ENCODE peak calls at places on chromosome 12, in seven cellular contexts. One of them, this sample, is unnamed.

GRCh38 chr12:125110641-125111360 is 45.6 kb downstream of the AACS start:
- DNase-seq in kidney: no peak
- DNase-seq in fibroblast of lung: peak
- DNase-seq in MM.1S: no peak
- DNase-seq in ovary: no peak
- DNase-seq in breast epithelium: no peak
- DNase-seq in endodermal cell: no peak
- DNase-seq in this sample: no peak

GRCh38 chr12:44287545-44287944 is 451.7 kb downstream of the TMEM117 start:
- DNase-seq in kidney: no peak
- DNase-seq in fibroblast of lung: peak
- DNase-seq in MM.1S: no peak
- DNase-seq in ovary: no peak
- DNase-seq in breast epithelium: no peak
- DNase-seq in endodermal cell: no peak
- DNase-seq in this sample: no peak

GRCh38 chr12:103241184-103241583 is 254.6 kb downstream of the C12orf42 start:
- DNase-seq in kidney: no peak
- DNase-seq in fibroblast of lung: no peak
- DNase-seq in MM.1S: no peak
- DNase-seq in ovary: no peak
- DNase-seq in breast epithelium: no peak
- DNase-seq in endodermal cell: no peak
- DNase-seq in this sample: no peak

GRCh38 chr12:41681898-41682297 is 462.8 kb downstream of the GXYLT1 start:
- DNase-seq in kidney: no peak
- DNase-seq in fibroblast of lung: no peak
- DNase-seq in MM.1S: no peak
- DNase-seq in ovary: no peak
- DNase-seq in breast epithelium: no peak
- DNase-seq in endodermal cell: peak
- DNase-seq in this sample: no peak

GRCh38 chr12:20390846-20391245 is 22.5 kb downstream of the PDE3A start:
- DNase-seq in kidney: no peak
- DNase-seq in fibroblast of lung: no peak
- DNase-seq in MM.1S: no peak
- DNase-seq in ovary: no peak
- DNase-seq in breast epithelium: no peak
- DNase-seq in endodermal cell: no peak
- DNase-seq in this sample: no peak

GRCh38 chr12:89825591-89826449 is 117.2 kb upstream of the ATP2B1 start:
- DNase-seq in kidney: no peak
- DNase-seq in fibroblast of lung: peak
- DNase-seq in MM.1S: no peak
- DNase-seq in ovary: no peak
- DNase-seq in breast epithelium: no peak
- DNase-seq in endodermal cell: no peak
- DNase-seq in this sample: no peak

GRCh38 chr12:89252284-89252683 is 100.0 kb downstream of the DUSP6 start:
- DNase-seq in kidney: no peak
- DNase-seq in fibroblast of lung: peak
- DNase-seq in MM.1S: no peak
- DNase-seq in ovary: no peak
- DNase-seq in breast epithelium: no peak
- DNase-seq in endodermal cell: no peak
- DNase-seq in this sample: no peak

GRCh38 chr12:79296128-79296527 is 394.6 kb downstream of the PAWR start:
- DNase-seq in kidney: no peak
- DNase-seq in fibroblast of lung: no peak
- DNase-seq in MM.1S: no peak
- DNase-seq in ovary: no peak
- DNase-seq in breast epithelium: no peak
- DNase-seq in endodermal cell: no peak
- DNase-seq in this sample: no peak

GRCh38 chr12:96313606-96314005 is 86.6 kb downstream of the CDK17 start:
- DNase-seq in kidney: no peak
- DNase-seq in fibroblast of lung: no peak
- DNase-seq in MM.1S: peak
- DNase-seq in ovary: no peak
- DNase-seq in breast epithelium: no peak
- DNase-seq in endodermal cell: no peak
- DNase-seq in this sample: no peak

GRCh38 chr12:15735837-15736615 is 53.2 kb downstream of the EPS8 start:
- DNase-seq in kidney: no peak
- DNase-seq in fibroblast of lung: no peak
- DNase-seq in MM.1S: no peak
- DNase-seq in ovary: no peak
- DNase-seq in breast epithelium: no peak
- DNase-seq in endodermal cell: no peak
- DNase-seq in this sample: no peak

GRCh38 chr12:12240671-12241345 is 26.0 kb downstream of the LRP6 start:
- DNase-seq in kidney: no peak
- DNase-seq in fibroblast of lung: peak
- DNase-seq in MM.1S: no peak
- DNase-seq in ovary: no peak
- DNase-seq in breast epithelium: no peak
- DNase-seq in endodermal cell: no peak
- DNase-seq in this sample: no peak

GRCh38 chr12:119659289-119659897 is 8.5 kb upstream of the PRKAB1 start:
- DNase-seq in kidney: no peak
- DNase-seq in fibroblast of lung: peak
- DNase-seq in MM.1S: peak
- DNase-seq in ovary: no peak
- DNase-seq in breast epithelium: no peak
- DNase-seq in endodermal cell: peak
- DNase-seq in this sample: peak

GRCh38 chr12:132219323-132219722 is 75.1 kb downstream of the NOC4L start:
- DNase-seq in kidney: peak
- DNase-seq in fibroblast of lung: no peak
- DNase-seq in MM.1S: no peak
- DNase-seq in ovary: no peak
- DNase-seq in breast epithelium: no peak
- DNase-seq in endodermal cell: no peak
- DNase-seq in this sample: no peak
- TF ChIP-seq CTCF in kidney: no peak
- TF ChIP-seq CTCF in fibroblast of lung: no peak
- TF ChIP-seq CTCF in MM.1S: no peak
- TF ChIP-seq CTCF in ovary: no peak
- TF ChIP-seq CTCF in breast epithelium: no peak
- TF ChIP-seq CTCF in endodermal cell: no peak
- TF ChIP-seq CTCF in this sample: no peak

GRCh38 chr12:71685961-71686657 is at the start of gene TMEM19:
- DNase-seq in kidney: peak
- DNase-seq in fibroblast of lung: peak
- DNase-seq in MM.1S: peak
- DNase-seq in ovary: peak
- DNase-seq in breast epithelium: peak
- DNase-seq in endodermal cell: peak
- DNase-seq in this sample: peak
- TF ChIP-seq CTCF in kidney: peak
- TF ChIP-seq CTCF in fibroblast of lung: peak
- TF ChIP-seq CTCF in MM.1S: peak
- TF ChIP-seq CTCF in ovary: peak
- TF ChIP-seq CTCF in breast epithelium: peak
- TF ChIP-seq CTCF in endodermal cell: peak
- TF ChIP-seq CTCF in this sample: peak

GRCh38 chr12:19127270-19127669 is 2.3 kb upstream of the PLEKHA5 start:
- DNase-seq in kidney: no peak
- DNase-seq in fibroblast of lung: no peak
- DNase-seq in MM.1S: no peak
- DNase-seq in ovary: no peak
- DNase-seq in breast epithelium: no peak
- DNase-seq in endodermal cell: no peak
- DNase-seq in this sample: no peak

GRCh38 chr12:19129121-19129485 is 430 bp upstream of the PLEKHA5 start:
- DNase-seq in kidney: no peak
- DNase-seq in fibroblast of lung: no peak
- DNase-seq in MM.1S: no peak
- DNase-seq in ovary: no peak
- DNase-seq in breast epithelium: no peak
- DNase-seq in endodermal cell: no peak
- DNase-seq in this sample: no peak

GRCh38 chr12:19131020-19131431 is 1.5 kb downstream of the PLEKHA5 start:
- DNase-seq in kidney: no peak
- DNase-seq in fibroblast of lung: peak
- DNase-seq in MM.1S: no peak
- DNase-seq in ovary: peak
- DNase-seq in breast epithelium: no peak
- DNase-seq in endodermal cell: no peak
- DNase-seq in this sample: no peak

GRCh38 chr12:19130224-19131019 is 889 bp downstream of the PLEKHA5 start:
- DNase-seq in kidney: peak
- DNase-seq in fibroblast of lung: no peak
- DNase-seq in MM.1S: no peak
- DNase-seq in ovary: peak
- DNase-seq in breast epithelium: peak
- DNase-seq in endodermal cell: peak
- DNase-seq in this sample: peak

DNA sequence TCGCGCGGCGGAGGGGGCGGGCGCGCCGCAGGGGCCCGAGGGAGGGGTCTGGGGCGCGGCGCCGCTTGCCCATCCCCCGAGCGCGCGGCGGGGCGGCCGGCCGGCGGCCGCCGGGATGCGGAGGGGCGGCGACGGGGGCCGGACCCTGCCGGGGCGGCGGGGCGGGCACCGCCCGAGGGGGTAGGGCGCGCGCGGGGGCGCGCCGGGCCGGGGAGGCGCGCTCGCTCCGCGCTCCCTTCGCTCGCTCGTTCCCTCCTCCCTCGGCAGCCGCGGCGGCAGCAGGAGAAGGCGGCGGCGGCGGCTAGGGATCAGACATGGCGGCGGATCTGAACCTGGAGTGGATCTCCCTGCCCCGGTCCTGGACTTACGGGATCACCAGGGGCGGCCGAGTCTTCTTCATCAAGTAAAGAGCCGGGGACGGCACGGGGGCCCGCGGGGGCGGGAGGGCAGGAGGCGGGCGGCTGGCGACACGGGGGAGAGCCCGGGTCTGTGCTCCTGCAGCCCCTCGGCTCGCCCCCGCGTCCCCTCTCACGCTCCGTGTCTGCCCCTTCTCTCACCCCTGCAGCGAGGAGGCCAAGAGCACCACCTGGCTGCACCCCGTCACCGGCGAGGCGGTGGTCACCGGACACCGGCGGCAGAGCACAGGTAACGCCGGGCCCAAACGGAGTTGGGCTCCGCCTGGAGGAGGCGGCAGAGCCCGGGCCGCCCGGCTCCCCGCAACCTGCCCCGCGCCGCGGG is at the start of gene PLEKHA5:
- DNase-seq in kidney: peak
- DNase-seq in fibroblast of lung: peak
- DNase-seq in MM.1S: peak
- DNase-seq in ovary: peak
- DNase-seq in breast epithelium: peak
- DNase-seq in endodermal cell: peak
- DNase-seq in this sample: peak
- TF ChIP-seq CTCF in kidney: no peak
- TF ChIP-seq CTCF in fibroblast of lung: no peak
- TF ChIP-seq CTCF in MM.1S: peak
- TF ChIP-seq CTCF in ovary: no peak
- TF ChIP-seq CTCF in breast epithelium: no peak
- TF ChIP-seq CTCF in endodermal cell: peak
- TF ChIP-seq CTCF in this sample: no peak

DNA sequence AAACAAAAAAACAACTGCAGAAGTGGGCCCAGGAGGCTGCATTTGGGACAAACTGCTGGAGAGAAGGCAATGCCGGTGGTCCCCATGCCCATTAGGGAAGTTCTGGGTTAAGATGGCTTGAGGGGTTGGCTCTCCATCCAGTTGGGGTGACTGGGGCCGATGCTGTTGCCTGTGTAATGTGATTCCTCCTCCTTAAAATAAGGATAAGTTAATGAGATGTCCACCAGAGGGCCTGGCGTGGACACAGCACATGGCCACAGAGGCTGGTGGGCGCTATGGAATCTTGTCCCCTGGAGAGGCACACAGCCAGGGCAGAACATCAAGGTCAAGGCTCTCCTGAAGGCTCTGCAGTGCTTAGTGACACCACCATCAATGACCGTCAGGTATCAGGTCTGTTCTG is 1.0 kb upstream of the TESC start:
- DNase-seq in kidney: peak
- DNase-seq in fibroblast of lung: peak
- DNase-seq in MM.1S: no peak
- DNase-seq in ovary: no peak
- DNase-seq in breast epithelium: no peak
- DNase-seq in endodermal cell: peak
- DNase-seq in this sample: no peak
- TF ChIP-seq CTCF in kidney: no peak
- TF ChIP-seq CTCF in fibroblast of lung: peak
- TF ChIP-seq CTCF in MM.1S: no peak
- TF ChIP-seq CTCF in ovary: no peak
- TF ChIP-seq CTCF in breast epithelium: peak
- TF ChIP-seq CTCF in endodermal cell: peak
- TF ChIP-seq CTCF in this sample: no peak

DNA sequence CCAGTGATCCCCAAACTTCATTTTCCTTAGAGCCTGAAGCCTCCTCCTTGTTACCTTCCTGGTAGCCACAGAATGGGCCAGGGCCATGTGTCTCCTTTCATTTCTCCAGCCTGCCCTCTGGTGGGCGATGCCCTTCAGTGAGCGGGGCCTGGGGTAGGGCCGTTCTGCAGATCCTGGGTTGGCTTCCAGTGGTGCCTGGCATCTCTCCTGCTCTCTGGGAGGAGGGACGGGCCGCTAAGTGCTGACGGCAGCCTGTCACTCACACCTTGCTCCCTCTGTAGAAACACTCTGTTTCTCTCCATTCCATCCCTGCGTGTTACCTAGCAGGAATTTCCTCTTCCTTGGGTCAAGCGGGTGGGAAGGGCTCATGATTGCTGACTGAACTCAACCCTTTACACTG is 232.1 kb downstream of the CACNA1C start:
- DNase-seq in kidney: peak
- DNase-seq in fibroblast of lung: peak
- DNase-seq in MM.1S: peak
- DNase-seq in ovary: peak
- DNase-seq in breast epithelium: peak
- DNase-seq in endodermal cell: peak
- DNase-seq in this sample: peak
- TF ChIP-seq CTCF in kidney: peak
- TF ChIP-seq CTCF in fibroblast of lung: peak
- TF ChIP-seq CTCF in MM.1S: peak
- TF ChIP-seq CTCF in ovary: peak
- TF ChIP-seq CTCF in breast epithelium: peak
- TF ChIP-seq CTCF in endodermal cell: peak
- TF ChIP-seq CTCF in this sample: peak

DNA sequence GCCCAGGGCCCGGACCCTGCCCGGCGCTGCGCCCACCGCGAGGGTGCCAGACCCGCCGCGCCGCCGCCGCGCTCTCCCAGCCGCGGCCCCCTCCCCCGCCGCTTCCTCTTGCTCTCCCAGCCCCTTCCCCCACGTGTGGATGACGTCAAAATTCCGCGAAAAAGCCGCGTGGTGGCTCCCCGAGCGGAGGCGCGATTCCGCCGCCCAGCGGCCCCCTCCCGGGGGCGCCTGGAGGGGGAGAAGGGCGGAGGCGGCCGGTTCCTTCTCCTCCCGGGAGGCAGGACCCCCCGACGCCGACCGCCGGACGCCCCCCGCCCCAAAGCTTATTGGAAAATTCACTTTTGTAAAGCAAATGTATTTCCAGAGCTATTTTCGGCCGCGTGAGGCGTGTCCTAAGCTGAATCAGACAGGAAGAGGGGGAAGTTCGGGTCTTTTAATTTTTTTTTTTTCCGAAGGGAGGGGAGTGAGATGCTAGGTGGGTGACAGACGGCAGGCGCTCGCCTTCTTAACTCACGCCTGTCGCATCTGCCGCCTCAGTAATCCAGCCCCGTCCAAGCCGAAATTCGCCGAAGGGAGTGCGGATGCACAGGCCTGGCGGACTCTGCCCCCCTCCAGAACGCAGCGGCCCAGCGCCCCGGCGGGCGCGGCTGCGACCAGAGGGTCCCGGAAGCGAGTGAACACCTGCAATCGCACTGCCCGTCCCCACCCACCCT is 4.1 kb upstream of the CCND2 start:
- DNase-seq in kidney: peak
- DNase-seq in fibroblast of lung: peak
- DNase-seq in MM.1S: peak
- DNase-seq in ovary: peak
- DNase-seq in breast epithelium: no peak
- DNase-seq in endodermal cell: peak
- DNase-seq in this sample: peak
- TF ChIP-seq CTCF in kidney: no peak
- TF ChIP-seq CTCF in fibroblast of lung: no peak
- TF ChIP-seq CTCF in MM.1S: peak
- TF ChIP-seq CTCF in ovary: peak
- TF ChIP-seq CTCF in breast epithelium: no peak
- TF ChIP-seq CTCF in endodermal cell: peak
- TF ChIP-seq CTCF in this sample: peak

This sample was measured in GM10248.